ENCODE peak calls at places on chromosomes 1 and 21, in seven cellular contexts. One of them, this sample, is unnamed. For H3K36me3, the result is how much of the 10 kb centered on the place peaks cover.

GRCh38 chr1:12604114-12604874 is 13.7 kb downstream of the DHRS3 start:
- DNase-seq in CD8-positive, alpha-beta T cell: peak
- DNase-seq in vagina: no peak
- DNase-seq in stomach: peak
- DNase-seq in suprapubic skin: no peak
- DNase-seq in heart right ventricle: peak
- DNase-seq in H7: peak
- DNase-seq in this sample: peak

GRCh38 chr1:32125313-32125712 is 17.5 kb downstream of the KPNA6 start:
- DNase-seq in CD8-positive, alpha-beta T cell: no peak
- DNase-seq in vagina: no peak
- DNase-seq in stomach: no peak
- DNase-seq in suprapubic skin: no peak
- DNase-seq in heart right ventricle: no peak
- DNase-seq in H7: no peak
- DNase-seq in this sample: no peak

GRCh38 chr1:212958175-212958574 is 7.8 kb downstream of the VASH2 start:
- DNase-seq in CD8-positive, alpha-beta T cell: no peak
- DNase-seq in vagina: no peak
- DNase-seq in stomach: no peak
- DNase-seq in suprapubic skin: no peak
- DNase-seq in heart right ventricle: no peak
- DNase-seq in H7: no peak
- DNase-seq in this sample: no peak

GRCh38 chr1:20708057-20708456 is 9.8 kb downstream of the KIF17 start:
- DNase-seq in CD8-positive, alpha-beta T cell: no peak
- DNase-seq in vagina: no peak
- DNase-seq in stomach: no peak
- DNase-seq in suprapubic skin: no peak
- DNase-seq in heart right ventricle: no peak
- DNase-seq in H7: no peak
- DNase-seq in this sample: no peak

GRCh38 chr1:231200417-231201031 is 38.7 kb downstream of the TRIM67 start:
- DNase-seq in CD8-positive, alpha-beta T cell: no peak
- DNase-seq in vagina: no peak
- DNase-seq in stomach: no peak
- DNase-seq in suprapubic skin: no peak
- DNase-seq in heart right ventricle: no peak
- DNase-seq in H7: no peak
- DNase-seq in this sample: peak

GRCh38 chr1:85374160-85374559 is 90.8 kb downstream of the DDAH1 start:
- DNase-seq in CD8-positive, alpha-beta T cell: no peak
- DNase-seq in vagina: no peak
- DNase-seq in stomach: no peak
- DNase-seq in suprapubic skin: no peak
- DNase-seq in heart right ventricle: no peak
- DNase-seq in H7: no peak
- DNase-seq in this sample: peak

GRCh38 chr21:16071761-16072160 is 342.0 kb downstream of the USP25 start:
- DNase-seq in CD8-positive, alpha-beta T cell: no peak
- DNase-seq in vagina: no peak
- DNase-seq in stomach: no peak
- DNase-seq in suprapubic skin: no peak
- DNase-seq in heart right ventricle: no peak
- DNase-seq in H7: no peak
- DNase-seq in this sample: no peak

GRCh38 chr1:151888972-151889570 is 20.2 kb downstream of the THEM4 start:
- DNase-seq in CD8-positive, alpha-beta T cell: no peak
- DNase-seq in vagina: no peak
- DNase-seq in stomach: no peak
- DNase-seq in suprapubic skin: no peak
- DNase-seq in heart right ventricle: no peak
- DNase-seq in H7: no peak
- DNase-seq in this sample: peak

GRCh38 chr1:24109166-24109483 is 2.8 kb downstream of the MYOM3 start:
- DNase-seq in CD8-positive, alpha-beta T cell: no peak
- DNase-seq in vagina: no peak
- DNase-seq in stomach: no peak
- DNase-seq in suprapubic skin: no peak
- DNase-seq in heart right ventricle: no peak
- DNase-seq in H7: no peak
- DNase-seq in this sample: no peak

GRCh38 chr1:115753371-115753770 is 15.1 kb downstream of the CASQ2 start:
- DNase-seq in CD8-positive, alpha-beta T cell: no peak
- DNase-seq in vagina: no peak
- DNase-seq in stomach: no peak
- DNase-seq in suprapubic skin: no peak
- DNase-seq in heart right ventricle: no peak
- DNase-seq in H7: no peak
- DNase-seq in this sample: no peak

DNA sequence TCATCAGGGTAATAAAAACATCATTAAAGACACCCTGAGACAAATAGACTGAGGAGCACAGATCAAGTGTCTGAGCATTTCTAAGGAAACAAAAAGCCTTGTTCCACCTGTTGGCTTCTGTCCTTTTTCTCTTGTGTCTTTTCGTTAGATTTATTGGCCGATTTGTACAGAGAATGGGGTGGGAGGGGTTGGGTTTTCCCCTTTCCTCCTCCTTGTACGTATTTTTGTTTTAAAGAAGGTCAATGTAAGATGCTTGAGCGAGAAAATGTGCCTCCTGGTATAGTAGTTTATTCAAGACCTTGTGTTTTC is 1.2 kb downstream of the BCL9 start:
- DNase-seq in CD8-positive, alpha-beta T cell: no peak
- DNase-seq in vagina: no peak
- DNase-seq in stomach: no peak
- DNase-seq in suprapubic skin: no peak
- DNase-seq in heart right ventricle: no peak
- DNase-seq in H7: no peak
- DNase-seq in this sample: no peak
- H3K4me3 ChIP-seq in CD8-positive, alpha-beta T cell: peak
- H3K4me3 ChIP-seq in vagina: peak
- H3K4me3 ChIP-seq in stomach: peak
- H3K4me3 ChIP-seq in suprapubic skin: peak
- H3K4me3 ChIP-seq in heart right ventricle: peak
- H3K4me3 ChIP-seq in H7: peak
- H3K4me3 ChIP-seq in this sample: no peak

GRCh38 chr21:45283019-45283610 is 4.6 kb downstream of the POFUT2 start:
- DNase-seq in CD8-positive, alpha-beta T cell: no peak
- DNase-seq in vagina: no peak
- DNase-seq in stomach: peak
- DNase-seq in suprapubic skin: peak
- DNase-seq in heart right ventricle: no peak
- DNase-seq in H7: no peak
- DNase-seq in this sample: no peak
- H3K36me3 ChIP-seq in CD8-positive, alpha-beta T cell: under half
- H3K36me3 ChIP-seq in vagina: under half
- H3K36me3 ChIP-seq in stomach: half or more
- H3K36me3 ChIP-seq in suprapubic skin: half or more
- H3K36me3 ChIP-seq in heart right ventricle: under half
- H3K36me3 ChIP-seq in H7: under half
- H3K36me3 ChIP-seq in this sample: under half

GRCh38 chr1:40011198-40011597 is 29.3 kb upstream of the CAP1 start:
- DNase-seq in CD8-positive, alpha-beta T cell: no peak
- DNase-seq in vagina: no peak
- DNase-seq in stomach: no peak
- DNase-seq in suprapubic skin: no peak
- DNase-seq in heart right ventricle: no peak
- DNase-seq in H7: no peak
- DNase-seq in this sample: no peak

GRCh38 chr1:40017951-40018575 is 22.5 kb upstream of the CAP1 start:
- DNase-seq in CD8-positive, alpha-beta T cell: no peak
- DNase-seq in vagina: no peak
- DNase-seq in stomach: no peak
- DNase-seq in suprapubic skin: no peak
- DNase-seq in heart right ventricle: no peak
- DNase-seq in H7: peak
- DNase-seq in this sample: no peak

GRCh38 chr1:40014253-40014706 is 26.2 kb upstream of the CAP1 start:
- DNase-seq in CD8-positive, alpha-beta T cell: no peak
- DNase-seq in vagina: no peak
- DNase-seq in stomach: no peak
- DNase-seq in suprapubic skin: no peak
- DNase-seq in heart right ventricle: no peak
- DNase-seq in H7: no peak
- DNase-seq in this sample: peak

GRCh38 chr1:40020447-40021085 is 20.0 kb upstream of the CAP1 start:
- DNase-seq in CD8-positive, alpha-beta T cell: no peak
- DNase-seq in vagina: no peak
- DNase-seq in stomach: no peak
- DNase-seq in suprapubic skin: no peak
- DNase-seq in heart right ventricle: no peak
- DNase-seq in H7: no peak
- DNase-seq in this sample: no peak

GRCh38 chr1:40014812-40015594 is 25.5 kb upstream of the CAP1 start:
- DNase-seq in CD8-positive, alpha-beta T cell: no peak
- DNase-seq in vagina: no peak
- DNase-seq in stomach: no peak
- DNase-seq in suprapubic skin: no peak
- DNase-seq in heart right ventricle: no peak
- DNase-seq in H7: peak
- DNase-seq in this sample: peak
- H3K4me3 ChIP-seq in CD8-positive, alpha-beta T cell: no peak
- H3K4me3 ChIP-seq in vagina: no peak
- H3K4me3 ChIP-seq in stomach: no peak
- H3K4me3 ChIP-seq in suprapubic skin: no peak
- H3K4me3 ChIP-seq in heart right ventricle: no peak
- H3K4me3 ChIP-seq in H7: no peak
- H3K4me3 ChIP-seq in this sample: no peak

DNA sequence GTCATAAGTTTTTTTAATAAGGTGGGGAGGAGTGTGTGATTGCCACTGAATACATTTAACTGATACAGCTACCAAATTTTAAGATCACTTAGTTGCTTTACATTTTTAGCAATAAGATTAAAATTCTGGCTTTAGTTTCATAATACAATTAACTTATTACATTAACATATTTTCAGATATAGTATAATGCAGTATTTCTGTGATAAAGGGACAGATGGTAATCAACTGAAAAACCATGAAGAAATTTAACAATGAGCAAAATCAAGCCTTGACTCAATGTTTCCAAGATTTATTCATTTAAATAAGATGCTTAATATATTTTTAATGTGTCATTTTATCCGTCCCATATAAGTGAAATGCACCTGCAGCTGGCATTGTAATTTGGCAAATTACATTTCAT is 4.0 kb downstream of the TOMM20 start:
- DNase-seq in CD8-positive, alpha-beta T cell: no peak
- DNase-seq in vagina: no peak
- DNase-seq in stomach: no peak
- DNase-seq in suprapubic skin: no peak
- DNase-seq in heart right ventricle: no peak
- DNase-seq in H7: no peak
- DNase-seq in this sample: no peak
- H3K36me3 ChIP-seq in CD8-positive, alpha-beta T cell: under half
- H3K36me3 ChIP-seq in vagina: under half
- H3K36me3 ChIP-seq in stomach: under half
- H3K36me3 ChIP-seq in suprapubic skin: under half
- H3K36me3 ChIP-seq in heart right ventricle: under half
- H3K36me3 ChIP-seq in H7: under half
- H3K36me3 ChIP-seq in this sample: under half